ENCODE peak calls at places on chromosomes 16 and 17, in four cellular contexts. X is dorsolateral prefrontal cortex, K is heart left ventricle, U is A549. N is an unnamed sample.

GRCh38 chr17:27585153-27585681 is 45.8 kb upstream of the LGALS9 start:
- DNase-seq in X (no peak), U (no peak), K (no peak), N (no peak)

GRCh38 chr16:27323781-27324561 is 10.2 kb downstream of the IL4R start:
- DNase-seq in K (no peak), X (peak), U (no peak), N (no peak)

GRCh38 chr17:77496831-77497577 is 356.2 kb downstream of the SEC14L1 start:
- DNase-seq in K (no peak), U (no peak), X (peak), N (peak)

GRCh38 chr16:72921620-72922019 is 126.3 kb downstream of the ZFHX3 start:
- DNase-seq in K (no peak), X (peak), U (no peak), N (no peak)

GRCh38 chr17:75181608-75182318 is 996 bp downstream of the SUMO2 start:
- DNase-seq in X (no peak), K (no peak), U (no peak), N (peak)

GRCh38 chr16:31707743-31708335 is 165.8 kb upstream of the ZNF267 start:
- DNase-seq in X (no peak), U (no peak), K (no peak), N (no peak)

GRCh38 chr16:51465026-51465425 is 314.0 kb upstream of the SALL1 start:
- DNase-seq in K (no peak), U (no peak), X (no peak), N (peak)

GRCh38 chr16:48244863-48245195 is 729 bp downstream of the LONP2 start:
- DNase-seq in U (no peak), X (no peak), K (no peak), N (no peak)

GRCh38 chr16:49608801-49609200 is 235.2 kb downstream of the C16orf78 start:
- DNase-seq in U (peak), K (no peak), X (no peak), N (peak)

GRCh38 chr17:65057520-65058075 is 1.1 kb upstream of the GNA13 start:
- DNase-seq in K (no peak), U (peak), X (no peak), N (no peak)

GRCh38 chr17:43104665-43105064 is 20.5 kb downstream of the BRCA1 start:
- DNase-seq in X (no peak), K (no peak), U (no peak), N (no peak)

GRCh38 chr17:27878776-27879562 is 14.2 kb downstream of the LYRM9 start:
- DNase-seq in U (no peak), K (no peak), X (no peak), N (peak)

GRCh38 chr16:76222087-76222486 is 55.1 kb upstream of the CNTNAP4 start:
- DNase-seq in U (peak), X (no peak), K (no peak), N (no peak)

GRCh38 chr17:74864866-74865395 is 5.2 kb upstream of the GRIN2C start:
- DNase-seq in K (peak), U (peak), X (peak), N (peak)

GRCh38 chr17:28228109-28228840 is 90.7 kb upstream of the TMEM97 start:
- DNase-seq in U (peak), X (no peak), K (no peak), N (no peak)

GRCh38 chr16:588639-588888 is 1.3 kb upstream of the RAB40C start:
- DNase-seq in U (peak), K (peak), X (no peak), N (peak)

GRCh38 chr16:72508196-72508595 is 336.2 kb upstream of the PMFBP1 start:
- DNase-seq in K (no peak), X (no peak), U (no peak), N (no peak)

GRCh38 chr16:57145964-57146647 is 39.7 kb downstream of the PSME3IP1 start:
- DNase-seq in X (no peak), U (no peak), K (no peak), N (no peak)

GRCh38 chr16:27721548-27722265 is 171.8 kb downstream of the KATNIP start:
- DNase-seq in K (peak), U (no peak), X (no peak), N (no peak)

GRCh38 chr16:24036614-24037013 is 200.8 kb downstream of the PRKCB start:
- DNase-seq in K (no peak), X (no peak), U (peak), N (peak)

GRCh38 chr17:49455226-49455968 is 39.7 kb upstream of the NGFR start:
- DNase-seq in U (no peak), K (no peak), X (no peak), N (no peak)

GRCh38 chr17:79979841-79980215 is 55.8 kb downstream of the TBC1D16 start:
- DNase-seq in U (no peak), K (no peak), X (peak), N (peak)

GRCh38 chr17:80779336-80779735 is 212.3 kb upstream of the CHMP6 start:
- DNase-seq in X (no peak), U (no peak), K (no peak), N (no peak)

GRCh38 chr17:38705803-38706624 is 941 bp downstream of the MLLT6 start:
- DNase-seq in X (peak), U (peak), K (peak), N (peak)

GRCh38 chr17:81973432-81973831 is 4.0 kb upstream of the ASPSCR1 start:
- DNase-seq in K (no peak), X (no peak), U (peak), N (no peak)

GRCh38 chr17:28042721-28043291 is 329 bp downstream of the NLK start:
- DNase-seq in U (no peak), K (no peak), X (no peak), N (no peak)

GRCh38 chr16:10951016-10951415 is 6.7 kb downstream of the CLEC16A start:
- DNase-seq in X (no peak), K (no peak), U (no peak), N (no peak)

GRCh38 chr17:63232565-63233310 is 213.4 kb downstream of the CYB561 start:
- DNase-seq in K (no peak), U (peak), X (no peak), N (peak)

GRCh38 chr16:80611171-80611929 is 70.6 kb downstream of the DYNLRB2 start:
- DNase-seq in K (no peak), X (no peak), U (no peak), N (no peak)

GRCh38 chr16:49023095-49023494 is 258.5 kb downstream of the CBLN1 start:
- DNase-seq in U (no peak), X (no peak), K (no peak), N (no peak)

GRCh38 chr17:73226556-73227172 is 33.8 kb downstream of the COG1 start:
- DNase-seq in U (no peak), X (no peak), K (no peak), N (no peak)

GRCh38 chr16:88045820-88046303 is 94.6 kb downstream of the BANP start:
- DNase-seq in X (no peak), U (no peak), K (peak), N (no peak)

GRCh38 chr16:67184453-67185002 is 765 bp upstream of the MATCAP1 start:
- DNase-seq in U (peak), K (no peak), X (no peak), N (peak)

GRCh38 chr17:69406906-69407305 is 7.6 kb upstream of the MAP2K6 start:
- DNase-seq in X (no peak), K (no peak), U (no peak), N (no peak)

GRCh38 chr17:81909966-81910839 is 996 bp downstream of the PCYT2 start:
- DNase-seq in K (no peak), U (no peak), X (no peak), N (peak)

DNA sequence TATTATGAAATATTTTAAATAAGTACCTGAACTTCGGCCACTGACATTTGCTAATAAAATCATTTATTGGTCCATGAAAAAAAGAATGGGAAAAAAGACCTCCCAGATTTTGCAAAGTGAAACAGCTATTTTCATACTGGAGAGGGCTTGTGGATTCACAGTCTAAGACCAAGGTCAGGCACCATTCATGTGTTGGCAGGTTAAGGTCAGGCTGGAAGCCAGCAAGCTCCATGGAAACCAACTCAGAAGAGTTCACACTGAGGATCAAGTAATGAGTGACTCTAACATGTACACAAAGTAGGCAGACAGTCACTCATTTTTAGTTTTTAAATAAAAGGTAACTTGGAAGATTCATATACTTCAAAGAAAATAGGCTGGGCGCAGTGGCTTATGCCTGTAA is 3.4 kb downstream of the DNAJA2 start:
- DNase-seq in K (no peak), U (no peak), X (no peak), N (no peak)
- H3K27ac ChIP-seq in K (peak), U (no peak), X (no peak), N (no peak)

DNA sequence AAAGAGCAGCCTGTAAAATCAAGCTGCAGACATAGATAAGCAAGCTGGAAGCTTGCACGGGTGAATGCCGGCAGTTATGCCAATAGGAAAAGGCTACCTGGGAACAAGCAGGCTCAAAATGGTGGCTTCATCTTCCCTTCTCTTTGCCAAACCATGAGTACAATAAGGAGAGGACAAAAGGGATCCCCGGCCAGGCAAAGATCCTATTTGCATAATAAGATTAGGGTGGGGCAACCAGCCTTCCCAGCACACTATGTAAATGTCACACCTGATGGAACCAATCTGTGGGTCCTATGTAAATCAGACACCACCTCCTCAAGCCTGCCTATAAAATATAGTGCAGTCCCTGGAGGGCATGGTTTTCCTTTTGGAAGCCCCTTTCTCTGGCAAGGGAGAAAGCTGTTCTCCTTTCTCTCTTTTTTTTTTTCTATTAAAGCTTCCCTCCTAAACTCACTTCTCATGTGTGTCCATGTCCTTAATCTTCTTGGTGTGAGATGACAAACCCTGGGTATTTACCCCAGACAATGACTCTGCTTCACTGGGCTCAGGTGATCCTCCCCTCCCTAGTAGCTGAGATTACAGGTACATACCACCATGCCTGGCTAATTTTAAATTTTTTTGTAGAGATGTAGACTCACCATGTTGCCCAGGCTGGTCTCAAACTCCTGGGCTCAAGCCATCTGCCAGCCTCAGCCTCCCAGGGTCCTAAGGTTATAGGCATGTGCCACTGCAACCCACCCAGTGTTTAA is 44.2 kb downstream of the PSMD12 start:
- DNase-seq in U (no peak), K (no peak), X (no peak), N (peak)
- H3K4me3 ChIP-seq in U (no peak), K (no peak), X (no peak), N (peak)

GRCh38 chr16:29897333-29897732 is 2.0 kb downstream of the SEZ6L2 start:
- DNase-seq in X (no peak), K (no peak), U (no peak), N (no peak)

GRCh38 chr16:29899516-29900101 is at the start of gene SEZ6L2:
- DNase-seq in X (peak), K (no peak), U (peak), N (peak)

GRCh38 chr16:29900102-29900887 is at the start of gene ASPHD1:
- DNase-seq in K (peak), U (peak), X (peak), N (peak)

GRCh38 chr16:29898135-29898534 is 1.2 kb downstream of the SEZ6L2 start:
- DNase-seq in U (no peak), X (no peak), K (no peak), N (no peak)

DNA sequence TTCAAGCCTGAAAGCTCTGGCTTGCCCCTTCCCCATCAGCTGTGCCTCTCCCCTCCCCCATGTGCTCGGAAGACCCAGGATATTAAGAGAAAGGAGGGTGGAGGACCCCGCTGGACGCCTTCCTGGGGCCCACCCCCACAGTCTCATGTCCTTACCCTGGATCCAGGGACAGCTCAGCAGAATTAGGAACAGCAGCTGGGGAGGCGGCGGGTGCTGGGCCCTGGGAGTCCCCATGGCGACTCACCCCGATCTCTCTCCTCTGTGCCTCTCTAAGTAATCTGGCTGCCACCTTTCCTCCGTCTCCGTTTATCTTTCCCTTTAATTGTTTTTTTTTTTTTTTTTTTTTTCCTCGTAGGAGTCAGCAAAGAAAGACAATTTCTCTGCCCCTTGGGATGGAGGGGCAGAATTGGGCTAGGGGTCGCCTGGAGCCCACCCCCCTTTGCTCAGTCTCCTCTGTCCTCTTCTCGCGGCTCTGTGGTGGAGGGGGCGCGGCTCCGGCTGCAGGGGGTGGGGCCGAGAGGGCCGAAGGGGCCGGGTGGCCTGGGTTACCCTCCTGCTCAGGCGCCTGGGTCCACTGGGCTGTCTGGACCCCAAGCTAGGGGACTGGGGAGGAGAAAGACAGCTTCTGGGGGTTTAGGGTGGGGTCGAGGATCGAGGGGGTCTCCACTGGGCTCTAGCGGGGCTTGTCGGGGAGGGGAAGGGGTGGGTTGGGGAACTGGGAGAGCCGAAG is 399 bp downstream of the SEZ6L2 start:
- DNase-seq in X (peak), K (no peak), U (no peak), N (peak)
- H3K27ac ChIP-seq in X (peak), K (no peak), U (peak), N (peak)

DNA sequence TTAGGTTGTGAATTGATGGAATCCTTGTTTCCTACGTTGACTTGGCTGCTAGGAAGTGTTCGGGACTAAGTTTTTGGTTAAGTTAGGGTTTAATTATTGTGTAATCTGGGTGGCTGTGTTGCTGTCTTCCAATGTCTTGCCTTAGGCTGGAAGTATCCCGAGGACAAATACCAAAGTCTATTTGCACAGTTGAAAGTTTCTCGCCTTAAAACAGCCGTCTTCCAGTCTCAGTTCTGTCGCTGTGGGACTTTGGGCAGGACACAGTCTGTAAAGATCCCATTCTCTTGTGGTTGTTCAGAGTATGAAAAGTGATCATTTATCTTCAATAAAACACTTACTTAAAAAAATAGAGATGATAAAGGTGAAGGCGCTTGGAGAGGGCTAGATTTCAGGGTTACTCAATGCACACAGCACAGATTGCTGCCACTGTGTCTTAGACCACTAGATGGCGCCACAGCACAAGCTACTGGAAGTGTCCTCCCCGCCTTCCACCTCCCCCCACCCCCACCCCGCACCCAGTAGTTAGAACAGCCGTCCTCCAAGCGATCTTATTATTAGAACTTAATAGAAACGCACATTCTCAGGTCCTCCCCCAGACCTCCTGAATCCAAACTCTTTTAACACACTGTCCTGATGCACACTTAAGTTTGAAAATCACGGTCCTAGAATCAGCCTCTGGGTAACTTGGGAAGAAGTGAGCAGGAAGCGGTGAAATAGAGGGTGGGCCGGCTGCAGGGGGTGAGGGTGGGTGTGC is 45.8 kb downstream of the AKAP1 start:
- DNase-seq in U (peak), K (peak), X (peak), N (peak)
- H3K4me3 ChIP-seq in U (peak), K (peak), X (no peak), N (peak)

N was measured in WERI-Rb-1.